ENCODE peak calls at places on chromosomes 12 and 14, in six cellular contexts. X is HepG2, M is heart right ventricle, F is thoracic aorta, T is left lung, E is K562. B is an unnamed sample.

GRCh38 chr14:32073537-32074189 is 3.4 kb upstream of the ARHGAP5 start:
- DNase-seq in X (peak), E (peak), F (no peak), T (no peak), M (no peak), B (no peak)

GRCh38 chr12:112900298-112901145 is 6.2 kb upstream of the OAS1 start:
- DNase-seq in M (no peak), X (peak), E (peak), F (no peak), T (no peak), B (peak)

GRCh38 chr12:132614861-132615578 is 3.6 kb upstream of the P2RX2 start:
- DNase-seq in F (peak), T (peak), E (peak), X (peak), M (peak), B (peak)

GRCh38 chr14:74913986-74914573 is 9.0 kb downstream of the RPS6KL1 start:
- DNase-seq in T (no peak), X (peak), M (peak), F (no peak), E (no peak), B (no peak)

GRCh38 chr14:83053022-83053710 is 1519.5 kb upstream of the SEL1L start:
- DNase-seq in M (no peak), X (no peak), F (no peak), T (no peak), E (no peak), B (no peak)

GRCh38 chr14:36757730-36758286 is 96.1 kb downstream of the PAX9 start:
- DNase-seq in X (no peak), T (no peak), M (no peak), E (no peak), F (no peak), B (no peak)

GRCh38 chr14:71361335-71361734 is 454.1 kb downstream of the PCNX1 start:
- DNase-seq in T (no peak), E (peak), X (peak), M (no peak), F (no peak), B (no peak)

GRCh38 chr12:14340371-14340770 is 25.1 kb upstream of the ATF7IP start:
- DNase-seq in F (no peak), M (no peak), T (no peak), E (no peak), X (no peak), B (no peak)

GRCh38 chr12:111089616-111090015 is 169.2 kb upstream of the MYL2 start:
- DNase-seq in T (no peak), F (no peak), X (no peak), M (no peak), E (no peak), B (no peak)

GRCh38 chr12:110038741-110039084 is 9.6 kb downstream of the C12orf76 start:
- DNase-seq in X (no peak), F (no peak), E (no peak), T (no peak), M (no peak), B (no peak)

GRCh38 chr12:95184119-95184518 is 33.1 kb downstream of the FGD6 start:
- DNase-seq in E (no peak), X (no peak), M (no peak), T (no peak), F (no peak), B (no peak)

GRCh38 chr12:3298603-3299002 is 192.4 kb upstream of the PRMT8 start:
- DNase-seq in X (no peak), M (no peak), F (no peak), T (no peak), E (no peak), B (no peak)

GRCh38 chr12:31585271-31585670 is 5.7 kb downstream of the DENND5B start:
- DNase-seq in X (no peak), F (no peak), M (no peak), T (no peak), E (no peak), B (no peak)

GRCh38 chr14:30921305-30921704 is 46.9 kb downstream of the COCH start:
- DNase-seq in F (no peak), E (no peak), T (no peak), M (no peak), X (no peak), B (no peak)

GRCh38 chr12:123126294-123127144 is 24.4 kb downstream of the PITPNM2 start:
- DNase-seq in E (peak), F (no peak), X (peak), T (no peak), M (no peak), B (no peak)

GRCh38 chr14:61662437-61663311 is 32.6 kb upstream of the HIF1A start:
- DNase-seq in X (peak), F (no peak), T (no peak), M (no peak), E (peak), B (no peak)

GRCh38 chr14:37483672-37484071 is 111.4 kb downstream of the FOXA1 start:
- DNase-seq in T (no peak), F (no peak), M (no peak), E (no peak), X (no peak), B (no peak)

GRCh38 chr12:53867216-53868012 is 71.2 kb upstream of the HOXC13 start:
- DNase-seq in F (no peak), E (peak), T (no peak), X (peak), M (no peak), B (no peak)

GRCh38 chr12:65313704-65314317 is 35.3 kb downstream of the MSRB3 start:
- DNase-seq in M (no peak), E (no peak), T (no peak), X (peak), F (no peak), B (no peak)

GRCh38 chr12:30599631-30600030 is 96.0 kb downstream of the IPO8 start:
- DNase-seq in X (peak), E (no peak), F (no peak), T (no peak), M (no peak), B (no peak)

GRCh38 chr12:124476011-124476400 is 91.4 kb downstream of the NCOR2 start:
- DNase-seq in M (peak), T (peak), X (no peak), E (no peak), F (no peak), B (no peak)
- H3K27ac ChIP-seq in M (no peak), T (no peak), X (no peak), E (no peak), F (no peak), B (no peak)

DNA sequence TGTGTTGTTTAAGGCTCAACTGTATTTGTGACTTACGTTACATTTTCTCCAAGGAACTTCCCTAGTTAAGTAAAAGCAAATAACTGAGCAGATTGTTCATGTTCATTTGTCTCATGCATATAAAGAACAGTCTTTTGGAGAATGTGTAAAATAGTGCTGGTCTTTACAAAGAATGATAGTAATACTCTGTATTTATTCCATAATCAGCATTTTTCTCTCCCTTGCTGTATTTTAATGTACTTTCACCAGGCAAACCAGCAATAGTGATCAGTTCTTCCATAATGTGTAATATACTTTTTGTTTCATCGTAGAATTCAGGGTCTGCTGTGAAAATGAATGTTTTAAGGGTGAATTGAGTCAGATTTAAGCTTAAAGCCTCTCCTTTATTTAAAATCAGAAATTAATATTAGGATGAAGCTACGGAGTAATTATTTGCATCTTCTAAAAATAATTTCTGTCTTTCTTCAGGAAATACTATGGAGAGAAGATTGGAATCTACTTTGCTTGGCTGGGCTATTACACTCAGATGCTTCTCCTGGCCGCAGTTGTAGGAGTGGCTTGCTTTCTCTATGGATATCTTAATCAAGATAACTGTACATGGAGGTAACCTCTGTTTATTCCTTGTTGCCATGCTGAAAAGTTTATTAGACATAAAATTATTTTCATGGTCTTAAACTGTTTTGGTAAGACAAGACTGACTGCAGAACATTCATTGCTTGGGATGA is 141.1 kb downstream of the ANO6 start:
- DNase-seq in T (no peak), X (no peak), F (no peak), E (no peak), M (no peak), B (no peak)
- H3K27ac ChIP-seq in T (peak), X (no peak), F (peak), E (no peak), M (no peak), B (no peak)

GRCh38 chr12:130827432-130827831 is 11.6 kb downstream of the STX2 start:
- DNase-seq in M (no peak), T (no peak), F (no peak), E (no peak), X (no peak), B (no peak)

GRCh38 chr12:130829391-130830245 is 9.4 kb downstream of the STX2 start:
- DNase-seq in M (no peak), X (no peak), T (no peak), F (no peak), E (no peak), B (no peak)

GRCh38 chr12:130825771-130826150 is 13.3 kb downstream of the STX2 start:
- DNase-seq in T (no peak), M (no peak), E (peak), X (no peak), F (no peak), B (no peak)

GRCh38 chr12:130828895-130829294 is 10.2 kb downstream of the STX2 start:
- DNase-seq in M (no peak), T (no peak), X (no peak), E (no peak), F (no peak), B (no peak)

DNA sequence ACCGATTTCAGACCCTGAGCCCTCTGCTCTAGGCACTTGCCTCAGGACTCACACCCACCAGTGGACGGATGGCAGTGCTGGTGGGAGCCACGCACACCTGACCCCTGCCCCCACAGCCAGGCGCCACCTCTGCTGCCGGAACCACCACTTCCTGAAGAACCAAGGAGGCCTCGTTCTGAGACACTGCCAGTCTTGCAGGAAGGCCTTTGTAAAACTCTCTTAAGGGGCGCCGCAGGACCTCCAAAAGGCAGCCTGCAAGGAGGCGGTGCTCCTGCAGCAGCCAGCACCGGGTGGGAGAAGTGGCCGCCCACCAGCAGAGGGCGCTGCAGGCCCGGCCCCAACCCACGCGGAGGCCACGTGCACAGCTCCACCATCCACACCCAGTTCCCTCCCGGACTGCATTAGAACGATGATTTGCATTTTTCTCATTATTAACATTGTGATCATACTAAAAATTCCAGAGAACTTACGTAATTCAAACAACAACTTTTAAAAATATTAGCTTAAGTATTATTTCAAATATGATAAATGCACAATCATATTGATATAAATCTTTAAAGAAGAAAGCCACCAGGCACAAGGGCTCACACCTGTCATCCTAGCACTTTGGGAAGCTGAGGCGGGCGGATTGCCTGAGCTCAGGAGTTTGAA is 12.8 kb downstream of the STX2 start:
- DNase-seq in M (peak), E (peak), F (no peak), X (peak), T (peak), B (peak)
- H3K27ac ChIP-seq in M (no peak), E (peak), F (no peak), X (no peak), T (no peak), B (peak)

GRCh38 chr12:6696690-6697583 is 3.7 kb downstream of the PIANP start:
- DNase-seq in E (no peak), X (no peak), T (no peak), F (no peak), M (no peak), B (no peak)
- H3K27ac ChIP-seq in E (no peak), X (no peak), T (no peak), F (no peak), M (no peak), B (no peak)

DNA sequence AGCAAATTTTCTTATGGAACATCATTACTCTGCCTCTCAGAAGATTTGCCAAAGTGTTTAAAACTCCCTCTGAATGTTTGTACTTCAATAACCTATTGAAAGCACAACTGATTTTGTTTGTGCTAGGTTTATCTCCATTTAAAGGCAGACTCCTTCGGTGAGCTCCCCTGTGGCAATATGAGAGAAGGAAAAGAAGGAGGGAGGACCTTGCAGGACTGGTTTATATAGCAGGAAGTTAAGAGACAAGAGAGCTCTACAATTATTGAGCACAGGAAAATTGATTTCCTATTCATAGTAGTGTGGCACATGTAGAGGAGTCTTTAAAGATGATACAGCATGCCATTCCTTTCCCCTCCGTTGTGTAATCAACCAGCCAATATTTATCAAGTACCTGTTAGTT is 75.5 kb downstream of the PDE3A start:
- DNase-seq in M (no peak), F (no peak), E (no peak), T (no peak), X (no peak), B (no peak)
- H3K27ac ChIP-seq in M (peak), F (no peak), E (no peak), T (no peak), X (no peak), B (no peak)